ENCODE peak calls at places on chromosomes 1 and 21, in nine cellular contexts. One of them, this sample, is unnamed.

GRCh38 chr1:228490120-228491078 is 3.2 kb downstream of the RNF187 start:
- DNase-seq in DND-41: peak; percentile 83
- DNase-seq in thoracic aorta: no peak
- DNase-seq in RWPE2: no peak
- DNase-seq in fibroblast of lung: peak; percentile 74
- DNase-seq in right atrium auricular region: no peak
- DNase-seq in upper lobe of right lung: no peak
- DNase-seq in psoas muscle: peak; percentile 69
- DNase-seq in lower lobe of right lung: no peak
- DNase-seq in this sample: no peak

GRCh38 chr21:15660424-15660805 is 69.4 kb upstream of the USP25 start:
- DNase-seq in DND-41: no peak
- DNase-seq in fibroblast of lung: no peak
- DNase-seq in lower lobe of right lung: no peak
- DNase-seq in psoas muscle: no peak
- DNase-seq in thoracic aorta: no peak
- DNase-seq in upper lobe of right lung: no peak
- DNase-seq in RWPE2: no peak
- DNase-seq in right atrium auricular region: no peak
- DNase-seq in this sample: no peak

GRCh38 chr1:157091668-157092273 is 7.8 kb downstream of the ETV3L start:
- DNase-seq in thoracic aorta: no peak
- DNase-seq in right atrium auricular region: no peak
- DNase-seq in DND-41: no peak
- DNase-seq in lower lobe of right lung: no peak
- DNase-seq in upper lobe of right lung: peak; percentile 19
- DNase-seq in psoas muscle: no peak
- DNase-seq in fibroblast of lung: no peak
- DNase-seq in RWPE2: no peak
- DNase-seq in this sample: no peak

GRCh38 chr1:17765444-17766411 is 10.6 kb downstream of the ACTL8 start:
- DNase-seq in upper lobe of right lung: no peak
- DNase-seq in fibroblast of lung: peak; percentile 88
- DNase-seq in lower lobe of right lung: no peak
- DNase-seq in right atrium auricular region: no peak
- DNase-seq in RWPE2: no peak
- DNase-seq in psoas muscle: peak; percentile 44
- DNase-seq in thoracic aorta: peak; percentile 28
- DNase-seq in DND-41: no peak
- DNase-seq in this sample: peak; percentile 15

GRCh38 chr1:192005976-192006375 is 152.3 kb upstream of the RGS18 start:
- DNase-seq in lower lobe of right lung: no peak
- DNase-seq in upper lobe of right lung: no peak
- DNase-seq in right atrium auricular region: no peak
- DNase-seq in DND-41: peak; percentile 24
- DNase-seq in psoas muscle: no peak
- DNase-seq in RWPE2: no peak
- DNase-seq in thoracic aorta: no peak
- DNase-seq in fibroblast of lung: no peak
- DNase-seq in this sample: no peak

GRCh38 chr1:7681401-7681800 is 89.7 kb upstream of the VAMP3 start:
- DNase-seq in psoas muscle: no peak
- DNase-seq in fibroblast of lung: no peak
- DNase-seq in DND-41: no peak
- DNase-seq in RWPE2: peak; percentile 41
- DNase-seq in right atrium auricular region: no peak
- DNase-seq in upper lobe of right lung: no peak
- DNase-seq in thoracic aorta: no peak
- DNase-seq in lower lobe of right lung: no peak
- DNase-seq in this sample: no peak

GRCh38 chr1:61967750-61968149 is 225.5 kb downstream of the PATJ start:
- DNase-seq in right atrium auricular region: no peak
- DNase-seq in thoracic aorta: no peak
- DNase-seq in psoas muscle: no peak
- DNase-seq in upper lobe of right lung: no peak
- DNase-seq in lower lobe of right lung: no peak
- DNase-seq in DND-41: no peak
- DNase-seq in RWPE2: no peak
- DNase-seq in fibroblast of lung: no peak
- DNase-seq in this sample: no peak

GRCh38 chr1:192284927-192285326 is 31.9 kb upstream of the RGS21 start:
- DNase-seq in fibroblast of lung: no peak
- DNase-seq in psoas muscle: no peak
- DNase-seq in DND-41: no peak
- DNase-seq in lower lobe of right lung: no peak
- DNase-seq in right atrium auricular region: no peak
- DNase-seq in upper lobe of right lung: no peak
- DNase-seq in thoracic aorta: no peak
- DNase-seq in RWPE2: no peak
- DNase-seq in this sample: no peak

GRCh38 chr1:116445534-116445933 is 72.5 kb downstream of the ATP1A1 start:
- DNase-seq in thoracic aorta: no peak
- DNase-seq in lower lobe of right lung: no peak
- DNase-seq in DND-41: no peak
- DNase-seq in fibroblast of lung: no peak
- DNase-seq in RWPE2: no peak
- DNase-seq in right atrium auricular region: no peak
- DNase-seq in upper lobe of right lung: no peak
- DNase-seq in psoas muscle: no peak
- DNase-seq in this sample: no peak

GRCh38 chr1:199759268-199759724 is 268.2 kb upstream of the NR5A2 start:
- DNase-seq in RWPE2: no peak
- DNase-seq in fibroblast of lung: peak; percentile 34
- DNase-seq in thoracic aorta: no peak
- DNase-seq in lower lobe of right lung: no peak
- DNase-seq in right atrium auricular region: no peak
- DNase-seq in psoas muscle: no peak
- DNase-seq in upper lobe of right lung: no peak
- DNase-seq in DND-41: no peak
- DNase-seq in this sample: no peak

GRCh38 chr1:210400043-210400840 is 71.5 kb downstream of the HHAT start:
- DNase-seq in psoas muscle: peak; percentile 26
- DNase-seq in lower lobe of right lung: no peak
- DNase-seq in right atrium auricular region: peak; percentile 77
- DNase-seq in RWPE2: no peak
- DNase-seq in thoracic aorta: peak; percentile 18
- DNase-seq in upper lobe of right lung: peak; percentile 53
- DNase-seq in fibroblast of lung: peak; percentile 75
- DNase-seq in DND-41: peak; percentile 55
- DNase-seq in this sample: no peak

GRCh38 chr1:84122780-84123382 is 21.2 kb upstream of the PRKACB start:
- DNase-seq in fibroblast of lung: peak; percentile 74
- DNase-seq in RWPE2: no peak
- DNase-seq in psoas muscle: peak; percentile 17
- DNase-seq in thoracic aorta: peak; percentile 6
- DNase-seq in right atrium auricular region: no peak
- DNase-seq in DND-41: peak; percentile 53
- DNase-seq in upper lobe of right lung: no peak
- DNase-seq in lower lobe of right lung: no peak
- DNase-seq in this sample: no peak

GRCh38 chr1:47587891-47588582 is 150.2 kb downstream of the FOXD2 start:
- DNase-seq in right atrium auricular region: peak; percentile 47
- DNase-seq in upper lobe of right lung: no peak
- DNase-seq in DND-41: no peak
- DNase-seq in lower lobe of right lung: no peak
- DNase-seq in RWPE2: peak; percentile 7
- DNase-seq in psoas muscle: no peak
- DNase-seq in thoracic aorta: no peak
- DNase-seq in fibroblast of lung: no peak
- DNase-seq in this sample: no peak

GRCh38 chr1:9230869-9231533 is 3.6 kb upstream of the H6PD start:
- DNase-seq in right atrium auricular region: no peak
- DNase-seq in lower lobe of right lung: no peak
- DNase-seq in psoas muscle: no peak
- DNase-seq in upper lobe of right lung: peak; percentile 10
- DNase-seq in fibroblast of lung: no peak
- DNase-seq in thoracic aorta: no peak
- DNase-seq in DND-41: no peak
- DNase-seq in RWPE2: no peak
- DNase-seq in this sample: no peak

GRCh38 chr21:28454978-28455600 is 537.6 kb downstream of the LTN1 start:
- DNase-seq in right atrium auricular region: no peak
- DNase-seq in fibroblast of lung: no peak
- DNase-seq in thoracic aorta: no peak
- DNase-seq in lower lobe of right lung: no peak
- DNase-seq in psoas muscle: no peak
- DNase-seq in upper lobe of right lung: no peak
- DNase-seq in DND-41: no peak
- DNase-seq in RWPE2: no peak
- DNase-seq in this sample: no peak

GRCh38 chr1:13813398-13814012 is 113.5 kb downstream of the PRDM2 start:
- DNase-seq in right atrium auricular region: no peak
- DNase-seq in psoas muscle: no peak
- DNase-seq in thoracic aorta: no peak
- DNase-seq in DND-41: peak; percentile 11
- DNase-seq in lower lobe of right lung: peak; percentile 68
- DNase-seq in fibroblast of lung: peak; percentile 36
- DNase-seq in upper lobe of right lung: peak; percentile 72
- DNase-seq in RWPE2: no peak
- DNase-seq in this sample: no peak

GRCh38 chr1:114468710-114469468 is 42.1 kb downstream of the TRIM33 start:
- DNase-seq in fibroblast of lung: no peak
- DNase-seq in DND-41: no peak
- DNase-seq in psoas muscle: no peak
- DNase-seq in thoracic aorta: no peak
- DNase-seq in right atrium auricular region: no peak
- DNase-seq in upper lobe of right lung: no peak
- DNase-seq in lower lobe of right lung: no peak
- DNase-seq in RWPE2: no peak
- DNase-seq in this sample: no peak

GRCh38 chr21:24045775-24046215 is 1561.5 kb downstream of the MRPL39 start:
- DNase-seq in DND-41: peak; percentile 35
- DNase-seq in fibroblast of lung: peak; percentile 98
- DNase-seq in upper lobe of right lung: no peak
- DNase-seq in right atrium auricular region: peak; percentile 77
- DNase-seq in lower lobe of right lung: peak; percentile 47
- DNase-seq in RWPE2: peak; percentile 27
- DNase-seq in thoracic aorta: peak; percentile 24
- DNase-seq in psoas muscle: peak; percentile 63
- DNase-seq in this sample: peak; percentile 80

GRCh38 chr1:192133350-192133950 is 24.8 kb upstream of the RGS18 start:
- DNase-seq in DND-41: no peak
- DNase-seq in RWPE2: no peak
- DNase-seq in right atrium auricular region: no peak
- DNase-seq in thoracic aorta: no peak
- DNase-seq in psoas muscle: no peak
- DNase-seq in upper lobe of right lung: no peak
- DNase-seq in lower lobe of right lung: no peak
- DNase-seq in fibroblast of lung: peak; percentile 63
- DNase-seq in this sample: no peak

GRCh38 chr21:24716306-24716918 is 890.9 kb downstream of the MRPL39 start:
- DNase-seq in lower lobe of right lung: no peak
- DNase-seq in upper lobe of right lung: no peak
- DNase-seq in fibroblast of lung: no peak
- DNase-seq in psoas muscle: no peak
- DNase-seq in right atrium auricular region: no peak
- DNase-seq in RWPE2: no peak
- DNase-seq in DND-41: no peak
- DNase-seq in thoracic aorta: no peak
- DNase-seq in this sample: no peak

GRCh38 chr1:185138146-185138545 is 18.6 kb downstream of the TRMT1L start:
- DNase-seq in DND-41: no peak
- DNase-seq in fibroblast of lung: no peak
- DNase-seq in psoas muscle: no peak
- DNase-seq in RWPE2: no peak
- DNase-seq in upper lobe of right lung: no peak
- DNase-seq in lower lobe of right lung: no peak
- DNase-seq in thoracic aorta: no peak
- DNase-seq in right atrium auricular region: no peak
- DNase-seq in this sample: no peak
- H3K36me3 ChIP-seq in DND-41: peaks cover 34% of the 10 kb centered on the region
- H3K36me3 ChIP-seq in fibroblast of lung: no peaks in the 10 kb centered on the region
- H3K36me3 ChIP-seq in psoas muscle: peaks cover 96% of the 10 kb centered on the region
- H3K36me3 ChIP-seq in RWPE2: peaks cover 72% of the 10 kb centered on the region
- H3K36me3 ChIP-seq in upper lobe of right lung: peaks cover 90% of the 10 kb centered on the region
- H3K36me3 ChIP-seq in lower lobe of right lung: peaks cover 86% of the 10 kb centered on the region
- H3K36me3 ChIP-seq in thoracic aorta: peaks cover 24% of the 10 kb centered on the region
- H3K36me3 ChIP-seq in right atrium auricular region: peaks cover 44% of the 10 kb centered on the region
- H3K36me3 ChIP-seq in this sample: peaks cover 12% of the 10 kb centered on the region

DNA sequence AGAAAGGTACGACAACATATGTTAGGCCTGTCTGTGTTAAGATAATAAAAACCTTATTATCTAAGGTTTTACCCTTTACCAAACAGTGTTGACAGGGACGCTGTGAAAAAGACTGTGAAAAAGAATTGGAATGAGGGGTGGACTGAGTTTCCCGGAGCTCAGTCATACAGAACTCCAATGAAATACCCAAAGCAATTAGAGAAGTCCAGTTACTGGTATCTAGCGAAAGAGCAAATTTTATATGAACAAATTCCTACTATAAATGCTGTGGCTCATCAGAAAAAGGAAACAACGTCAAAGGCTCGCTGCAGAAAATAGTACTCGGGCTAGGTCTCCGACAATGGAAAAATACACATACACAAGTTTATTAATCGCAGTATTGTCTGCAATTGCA is 708 bp upstream of the RBBP5 start:
- DNase-seq in psoas muscle: no peak
- DNase-seq in fibroblast of lung: no peak
- DNase-seq in upper lobe of right lung: no peak
- DNase-seq in lower lobe of right lung: no peak
- DNase-seq in RWPE2: no peak
- DNase-seq in right atrium auricular region: no peak
- DNase-seq in DND-41: no peak
- DNase-seq in thoracic aorta: no peak
- DNase-seq in this sample: no peak
- TF ChIP-seq CTCF in psoas muscle: no peak
- TF ChIP-seq CTCF in fibroblast of lung: no peak
- TF ChIP-seq CTCF in upper lobe of right lung: no peak
- TF ChIP-seq CTCF in lower lobe of right lung: no peak
- TF ChIP-seq CTCF in RWPE2: peak; percentile 68
- TF ChIP-seq CTCF in right atrium auricular region: no peak
- TF ChIP-seq CTCF in DND-41: no peak
- TF ChIP-seq CTCF in thoracic aorta: no peak
- TF ChIP-seq CTCF in this sample: no peak

GRCh38 chr1:3542635-3543034 is 68.7 kb downstream of the MEGF6 start:
- DNase-seq in upper lobe of right lung: no peak
- DNase-seq in RWPE2: no peak
- DNase-seq in psoas muscle: no peak
- DNase-seq in DND-41: no peak
- DNase-seq in fibroblast of lung: no peak
- DNase-seq in right atrium auricular region: no peak
- DNase-seq in lower lobe of right lung: no peak
- DNase-seq in thoracic aorta: no peak
- DNase-seq in this sample: no peak
- H3K4me3 ChIP-seq in upper lobe of right lung: no peak overlapping the region
- H3K4me3 ChIP-seq in RWPE2: no peak overlapping the region
- H3K4me3 ChIP-seq in psoas muscle: no peak overlapping the region
- H3K4me3 ChIP-seq in DND-41: no peak overlapping the region
- H3K4me3 ChIP-seq in fibroblast of lung: no peak overlapping the region
- H3K4me3 ChIP-seq in right atrium auricular region: no peak overlapping the region
- H3K4me3 ChIP-seq in lower lobe of right lung: no peak overlapping the region
- H3K4me3 ChIP-seq in thoracic aorta: peak overlapping the region; percentile 48
- H3K4me3 ChIP-seq in this sample: no peak overlapping the region

DNA sequence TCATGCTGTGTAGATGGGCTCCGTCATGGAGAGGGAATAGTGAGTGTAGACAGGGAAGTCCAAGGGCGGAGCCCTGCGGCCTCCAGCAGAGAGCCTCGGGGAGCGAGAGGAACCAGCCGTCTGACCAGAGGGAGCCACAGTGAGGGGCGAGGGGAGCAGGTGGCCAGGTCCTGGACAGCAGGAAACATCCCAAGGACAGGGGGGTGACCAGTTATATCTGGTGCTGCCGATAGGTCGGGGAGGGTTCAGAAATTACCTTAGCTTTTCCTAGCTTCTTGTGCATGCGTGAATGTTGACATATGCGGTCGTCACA is 46.5 kb downstream of the TRAPPC10 start:
- DNase-seq in thoracic aorta: no peak
- DNase-seq in lower lobe of right lung: no peak
- DNase-seq in upper lobe of right lung: no peak
- DNase-seq in DND-41: no peak
- DNase-seq in fibroblast of lung: no peak
- DNase-seq in RWPE2: no peak
- DNase-seq in right atrium auricular region: no peak
- DNase-seq in psoas muscle: no peak
- DNase-seq in this sample: no peak
- H3K36me3 ChIP-seq in thoracic aorta: peaks cover 23% of the 10 kb centered on the region
- H3K36me3 ChIP-seq in lower lobe of right lung: peaks cover 77% of the 10 kb centered on the region
- H3K36me3 ChIP-seq in upper lobe of right lung: peaks cover 84% of the 10 kb centered on the region
- H3K36me3 ChIP-seq in DND-41: peaks cover 85% of the 10 kb centered on the region
- H3K36me3 ChIP-seq in fibroblast of lung: peaks cover 9% of the 10 kb centered on the region
- H3K36me3 ChIP-seq in RWPE2: peaks cover 64% of the 10 kb centered on the region
- H3K36me3 ChIP-seq in right atrium auricular region: peaks cover 40% of the 10 kb centered on the region
- H3K36me3 ChIP-seq in psoas muscle: peaks cover 75% of the 10 kb centered on the region
- H3K36me3 ChIP-seq in this sample: peaks cover 2% of the 10 kb centered on the region